ENCODE peak calls at places on chromosomes 16 and 17, in four cellular contexts. F is upper lobe of left lung, X is endothelial cell of umbilical vein, Q is K562. L is an unnamed sample.

GRCh38 chr16:70688266-70688742 is 2.5 kb upstream of the MTSS2 start:
- DNase-seq in X (peak; percentile 88), Q (no peak), F (peak; percentile 83), L (peak; percentile 43)

GRCh38 chr17:67274466-67274865 is 29.5 kb upstream of the HELZ start:
- DNase-seq in X (no peak), F (no peak), Q (no peak), L (no peak)

GRCh38 chr17:61000911-61001310 is 323.3 kb downstream of the BCAS3 start:
- DNase-seq in Q (no peak), F (no peak), X (no peak), L (no peak)

GRCh38 chr16:81814751-81815428 is 35.8 kb downstream of the PLCG2 start:
- DNase-seq in F (no peak), X (no peak), Q (no peak), L (no peak)

GRCh38 chr17:5912927-5913565 is 157.1 kb upstream of the WSCD1 start:
- DNase-seq in X (no peak), F (no peak), Q (no peak), L (no peak)

GRCh38 chr17:15264542-15264941 is 584 bp downstream of the PMP22 start:
- DNase-seq in F (peak; percentile 67), Q (no peak), X (no peak), L (peak; percentile 54)

GRCh38 chr16:68397710-68398171 is 50.6 kb downstream of the SMPD3 start:
- DNase-seq in F (no peak), X (no peak), Q (no peak), L (no peak)

GRCh38 chr17:34391241-34391640 is 28.2 kb upstream of the CCL1 start:
- DNase-seq in Q (no peak), X (no peak), F (no peak), L (no peak)

GRCh38 chr16:72637306-72637705 is 410.6 kb downstream of the ZFHX3 start:
- DNase-seq in F (no peak), X (peak; percentile 60), Q (no peak), L (no peak)

GRCh38 chr17:53736516-53737274 is 86.0 kb upstream of the KIF2B start:
- DNase-seq in X (no peak), Q (no peak), F (no peak), L (no peak)

GRCh38 chr17:80529104-80529903 is 15.3 kb upstream of the RPTOR start:
- DNase-seq in Q (peak; percentile 36), X (no peak), F (no peak), L (no peak)

GRCh38 chr16:86869288-86870022 is 291.1 kb downstream of the FOXL1 start:
- DNase-seq in F (peak; percentile 66), Q (peak; percentile 72), X (no peak), L (no peak)

GRCh38 chr17:58280480-58281217 is at the start of gene MPO:
- DNase-seq in Q (peak; percentile 4), F (no peak), X (no peak), L (no peak)

GRCh38 chr17:48970865-48971687 is 2.7 kb upstream of the GIP start:
- DNase-seq in Q (peak; percentile 47), F (no peak), X (no peak), L (no peak)

DNA sequence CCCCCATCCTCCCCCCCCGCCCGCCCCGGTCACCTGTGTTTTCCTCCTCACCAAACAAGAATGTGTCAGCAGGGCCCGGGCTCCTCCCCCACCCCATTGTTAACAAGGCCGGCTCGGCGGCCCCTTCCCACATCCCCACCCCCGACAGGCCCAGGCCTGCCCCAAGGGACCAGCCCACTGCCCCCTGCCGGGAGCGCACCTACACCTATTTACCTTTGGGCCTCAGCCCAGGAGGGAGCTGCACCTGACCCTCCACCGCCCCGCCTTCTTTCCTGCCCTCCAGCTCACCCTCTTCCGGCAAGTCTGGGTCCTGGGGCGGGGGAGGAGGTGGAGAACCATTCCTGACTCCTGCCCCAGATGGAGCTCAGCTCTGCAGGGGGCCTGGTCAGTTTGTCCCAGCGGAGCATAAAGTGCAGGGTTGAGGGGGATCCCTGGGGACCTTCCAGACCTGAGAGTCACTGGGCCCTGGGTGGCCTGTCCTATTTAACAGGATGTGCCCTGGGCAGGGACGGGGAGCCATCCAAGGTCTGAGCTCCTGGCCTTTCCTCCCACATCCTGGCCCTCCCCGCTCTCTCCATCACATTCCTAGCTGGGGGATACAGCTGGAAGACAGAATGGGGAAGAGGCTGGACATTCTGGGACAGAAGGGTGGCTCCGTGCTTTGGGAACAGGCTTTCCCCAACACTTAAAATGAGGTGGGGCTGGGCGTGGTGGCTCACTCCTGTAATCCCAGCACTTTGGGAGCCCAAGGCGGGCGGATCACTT is 8.3 kb downstream of the FOXJ1 start:
- DNase-seq in X (no peak), Q (no peak), F (peak; percentile 84), L (no peak)
- TF ChIP-seq POLR2A in X (no peak), Q (no peak), F (no peak), L (no peak)

DNA sequence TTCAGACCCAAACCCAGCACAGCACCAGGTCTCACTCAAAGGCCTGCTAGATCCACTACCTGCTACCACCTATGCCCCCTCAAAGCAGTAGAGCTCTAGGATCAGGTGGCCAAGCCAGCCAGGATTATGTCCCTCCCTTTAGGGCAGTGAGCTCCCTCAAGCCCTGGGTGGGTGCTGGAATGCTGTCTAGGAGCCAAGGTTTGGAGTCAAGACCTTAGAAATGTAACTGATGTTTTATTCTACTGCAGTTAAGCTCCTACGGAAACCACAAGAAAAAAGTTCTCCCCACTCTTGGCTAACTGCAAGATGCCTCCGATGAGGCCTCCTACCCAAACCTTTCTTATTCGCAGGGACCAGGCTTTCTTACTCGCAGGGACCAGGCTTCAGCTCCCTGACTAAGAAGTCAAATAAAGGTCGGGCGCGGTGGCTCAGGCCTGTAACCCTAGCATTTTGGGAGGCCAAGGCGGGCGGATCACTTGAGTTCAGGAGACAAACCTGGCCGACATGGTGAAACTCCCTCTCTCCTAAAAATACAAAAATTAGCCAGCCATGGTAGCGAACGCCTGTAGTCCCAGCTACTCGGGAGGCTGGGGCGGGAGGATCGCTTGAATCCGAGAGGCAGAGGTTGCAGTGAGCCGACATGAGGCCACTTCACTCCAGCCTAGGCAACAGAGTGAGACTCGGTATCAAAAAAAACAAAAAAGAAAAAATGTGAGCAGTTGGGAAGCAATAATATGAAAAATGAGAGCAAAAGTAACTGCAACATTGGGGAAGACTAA is 31.8 kb upstream of the ARL4D start:
- DNase-seq in X (no peak), Q (no peak), F (no peak), L (no peak)
- H3K4me3 ChIP-seq in X (no peak overlapping the region), Q (no peak overlapping the region), F (no peak overlapping the region), L (no peak overlapping the region)

DNA sequence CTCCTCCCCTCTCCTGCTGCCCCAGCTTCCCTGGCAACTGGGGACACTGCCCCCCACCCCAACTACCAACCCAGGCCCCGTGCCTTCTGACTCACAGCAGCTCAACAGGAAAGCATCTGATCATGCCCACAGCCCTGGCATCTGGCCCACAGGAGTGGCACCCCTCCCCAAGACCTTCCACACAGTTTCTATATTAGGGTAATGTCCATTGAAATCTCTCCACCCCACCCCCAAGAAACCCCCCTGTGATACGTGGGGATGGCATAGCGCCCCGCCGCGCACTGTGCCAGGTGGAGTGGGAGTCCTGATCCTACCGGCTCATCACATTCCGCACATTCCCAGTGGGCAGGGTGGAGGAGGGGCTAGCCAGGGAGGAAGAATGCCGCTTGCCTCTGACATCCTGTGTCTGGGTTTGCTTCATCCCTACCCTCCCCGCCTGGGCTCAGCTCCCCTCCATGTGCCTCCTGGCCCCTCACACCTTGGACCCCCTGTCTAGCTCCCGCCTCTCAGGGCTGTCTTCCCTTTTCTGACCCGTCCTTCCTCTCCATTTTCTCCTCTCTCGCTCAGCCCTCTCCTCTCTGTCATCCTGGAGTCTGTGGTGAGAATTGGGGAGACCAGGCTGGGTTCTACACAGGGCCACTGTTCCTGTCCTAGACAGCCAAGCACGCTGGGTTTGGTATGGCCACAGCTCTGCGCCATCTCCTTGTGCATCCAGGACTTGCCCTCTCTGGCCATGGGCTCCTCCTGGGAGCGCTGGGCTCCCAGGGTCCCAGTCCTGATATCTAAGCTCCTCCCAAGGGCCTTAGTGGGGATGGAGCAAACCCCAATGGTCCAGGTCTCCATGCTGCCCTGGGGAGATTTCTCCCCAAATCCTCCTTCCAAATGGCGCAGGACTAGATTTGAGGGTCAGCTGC is 27.4 kb upstream of the ITGA3 start:
- DNase-seq in X (peak; percentile 35), F (peak; percentile 82), Q (no peak), L (no peak)
- TF ChIP-seq POLR2A in X (no peak), F (no peak), Q (no peak), L (no peak)

GRCh38 chr17:68734202-68734825 is 133.1 kb upstream of the FAM20A start:
- DNase-seq in X (no peak), Q (no peak), F (no peak), L (no peak)

GRCh38 chr17:68740555-68741447 is 139.6 kb upstream of the FAM20A start:
- DNase-seq in X (no peak), F (no peak), Q (no peak), L (no peak)

GRCh38 chr17:68733241-68734176 is 132.3 kb upstream of the FAM20A start:
- DNase-seq in F (no peak), X (peak; percentile 66), Q (no peak), L (no peak)

GRCh38 chr17:68734911-68735310 is 133.7 kb upstream of the FAM20A start:
- DNase-seq in Q (no peak), X (no peak), F (no peak), L (no peak)

DNA sequence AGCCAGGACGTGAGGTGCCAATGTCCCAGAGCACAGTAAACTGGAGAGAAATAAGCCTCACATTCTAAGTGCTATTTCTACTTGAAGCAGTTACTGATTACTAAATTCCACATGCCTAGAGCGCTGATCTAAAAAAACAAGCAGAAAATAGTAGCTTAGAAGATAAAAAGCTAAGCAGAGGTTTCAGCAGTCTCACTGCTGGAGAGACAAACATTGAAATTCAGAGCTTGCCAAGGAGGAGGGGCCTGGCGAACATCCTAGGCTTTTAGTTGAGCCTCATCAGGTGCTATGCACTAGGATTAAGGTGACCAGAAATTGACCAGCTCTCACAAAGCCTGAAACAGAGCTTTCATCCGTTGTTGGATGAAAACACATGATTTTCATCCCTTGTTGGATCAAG is 136.9 kb upstream of the FAM20A start:
- DNase-seq in X (no peak), Q (no peak), F (no peak), L (peak; percentile 35)
- H3K4me3 ChIP-seq in X (no peak overlapping the region), Q (no peak overlapping the region), F (no peak overlapping the region), L (no peak overlapping the region)

DNA sequence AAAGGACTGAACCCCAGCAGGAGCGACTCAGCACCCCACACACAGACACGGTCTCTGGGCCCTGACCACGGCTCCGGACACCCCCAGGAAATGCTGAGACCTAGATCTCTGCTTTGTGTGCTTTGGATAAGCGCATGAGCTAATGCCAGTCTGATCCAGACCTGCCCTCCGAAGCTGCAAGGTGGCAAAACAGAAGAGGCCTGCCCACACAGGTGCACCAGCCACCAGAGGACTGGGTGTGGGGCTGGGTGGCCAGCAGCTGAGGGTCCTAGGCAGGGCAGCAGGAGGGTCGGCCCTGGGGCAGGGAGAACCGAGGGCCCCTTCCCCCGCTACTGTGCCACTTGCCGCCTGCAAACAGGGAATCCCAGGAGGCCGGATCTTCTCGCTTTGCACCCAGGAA is 30.7 kb upstream of the EIF1 start:
- DNase-seq in Q (no peak), F (no peak), X (no peak), L (no peak)
- TF ChIP-seq POLR2A in Q (no peak), F (no peak), X (no peak), L (no peak)